ENCODE peak calls at places on chromosomes 1 and 21, in five cellular contexts. O, W, Z, I and R are unnamed samples.

GRCh38 chr1:25590096-25590824 is 26.3 kb upstream of the MAN1C1 start:
- DNase-seq in I (no peak), W (no peak), O (no peak), Z (no peak), R (no peak)

GRCh38 chr1:2311184-2312032 is 79.9 kb downstream of the MORN1 start:
- DNase-seq in O (peak), W (no peak), Z (peak), I (peak), R (peak)

GRCh38 chr1:47703981-47704596 is 266.2 kb downstream of the FOXD2 start:
- DNase-seq in O (peak), I (no peak), W (no peak), Z (peak), R (no peak)

GRCh38 chr1:109761227-109762038 is 2.3 kb downstream of the EPS8L3 start:
- DNase-seq in Z (no peak), W (no peak), O (no peak), I (no peak), R (no peak)

GRCh38 chr1:156154317-156154749 is 948 bp downstream of the SEMA4A start:
- DNase-seq in W (no peak), I (no peak), O (no peak), Z (no peak), R (no peak)

GRCh38 chr1:50368179-50369007 is 54.9 kb downstream of the DMRTA2 start:
- DNase-seq in O (peak), I (peak), W (peak), Z (no peak), R (peak)

GRCh38 chr1:57831624-57832023 is 407.8 kb upstream of the DAB1 start:
- DNase-seq in W (no peak), Z (peak), I (no peak), O (no peak), R (peak)

GRCh38 chr1:203597386-203598040 is 29.1 kb upstream of the ATP2B4 start:
- DNase-seq in W (no peak), O (no peak), I (no peak), Z (no peak), R (no peak)

GRCh38 chr1:61776091-61776490 is 33.8 kb downstream of the PATJ start:
- DNase-seq in W (peak), Z (no peak), I (no peak), O (no peak), R (no peak)

DNA sequence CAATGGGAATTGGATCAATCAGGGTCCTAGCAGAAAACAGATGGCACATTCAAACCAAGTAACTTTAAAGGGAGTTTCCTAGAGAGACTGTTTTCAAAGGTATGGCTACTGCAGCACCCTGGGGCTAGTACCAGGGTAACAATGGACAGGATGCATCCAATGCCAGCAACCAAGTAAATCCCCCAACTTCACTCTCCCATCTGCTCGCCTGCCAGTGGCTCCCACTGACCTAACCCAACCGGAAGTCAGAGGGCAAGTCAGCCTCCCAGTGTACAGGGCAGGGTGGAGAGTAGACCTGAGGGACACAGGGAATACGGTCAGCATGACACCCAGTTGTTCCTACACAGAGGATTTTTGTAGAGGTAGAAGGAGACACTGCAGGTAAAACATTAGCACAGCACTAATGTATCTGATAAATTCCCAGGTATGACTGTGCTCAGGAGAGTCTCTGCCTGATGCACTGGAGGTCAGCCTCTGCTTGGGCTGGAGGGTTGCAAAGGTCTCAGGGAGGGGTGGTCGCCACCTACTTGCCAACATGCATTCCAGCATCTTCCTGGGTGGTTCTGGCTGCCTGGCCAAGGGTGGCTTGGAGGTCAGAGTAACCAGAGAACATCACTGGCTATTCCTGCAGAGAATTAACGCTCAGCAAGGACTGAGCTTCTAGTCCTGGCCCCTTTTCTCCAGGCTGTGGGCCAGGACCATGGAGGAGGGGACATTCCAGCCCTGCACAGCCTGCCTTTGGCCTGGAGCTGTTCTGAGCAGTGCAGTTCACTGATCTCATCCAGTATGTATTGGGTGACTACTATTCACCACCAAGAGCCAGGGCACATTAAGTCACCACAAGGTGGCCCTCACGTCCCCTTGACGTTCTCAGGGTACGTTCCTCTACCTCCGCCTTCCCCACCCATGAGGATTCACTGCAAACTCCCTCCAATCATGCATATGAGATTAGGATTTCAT is 5.1 kb upstream of the GJA4 start:
- DNase-seq in I (peak), W (peak), Z (peak), O (no peak), R (peak)
- TF ChIP-seq CTCF in I (peak), W (peak), Z (peak), O (no peak), R (peak)

DNA sequence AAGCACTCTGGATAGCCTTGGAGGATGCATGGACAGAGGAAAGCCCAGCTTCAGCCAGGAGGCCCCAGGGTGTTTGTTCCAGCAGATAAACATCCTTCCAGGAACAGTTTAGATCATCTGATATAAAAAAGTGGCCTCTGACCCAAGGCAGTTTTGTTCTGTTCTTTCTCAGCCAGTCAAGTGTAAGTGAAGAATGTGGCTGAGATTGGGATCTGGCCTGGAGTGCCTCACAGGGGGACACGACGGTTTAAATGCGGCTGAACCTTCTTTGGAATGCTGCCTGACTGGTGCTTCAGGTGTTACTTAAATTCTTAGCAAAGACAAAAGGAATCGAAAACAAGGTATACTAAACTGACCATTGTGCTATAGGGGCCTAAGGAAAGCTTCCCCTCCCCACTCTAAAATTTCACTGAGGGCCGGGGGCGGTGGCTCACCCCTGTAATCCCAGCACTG is 58.2 kb upstream of the VTCN1 start:
- DNase-seq in W (no peak), Z (no peak), I (no peak), O (no peak), R (no peak)
- H3K4me2 ChIP-seq in W (no peak), Z (no peak), I (no peak), O (no peak), R (no peak)

DNA sequence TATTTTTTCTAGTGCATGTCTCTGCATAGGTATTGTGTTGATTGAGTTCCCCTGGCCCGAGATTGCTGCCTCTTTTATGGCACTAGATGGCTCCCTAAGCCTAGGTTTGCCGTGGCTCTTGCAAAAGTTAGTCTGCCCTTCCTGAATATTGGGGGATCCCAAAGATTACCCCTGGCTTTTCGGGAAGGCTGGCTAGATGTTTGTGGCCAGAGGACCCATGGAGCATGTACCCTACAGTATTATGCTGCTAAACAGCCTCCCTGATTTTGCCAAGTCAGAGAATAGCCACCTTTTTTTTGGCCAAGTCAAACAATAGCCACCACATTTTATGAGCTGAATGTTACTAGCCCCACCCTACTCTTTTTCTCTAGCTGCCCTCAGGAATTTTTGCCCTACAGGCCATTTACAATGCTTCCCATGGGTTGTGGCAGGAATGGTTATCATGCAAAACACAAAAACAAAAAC is 343.2 kb downstream of the OLFM3 start:
- DNase-seq in I (no peak), O (no peak), W (no peak), Z (no peak), R (no peak)
- TF ChIP-seq CTCF in I (no peak), O (no peak), W (peak), Z (peak), R (peak)

GRCh38 chr21:27681841-27682240 is 715.0 kb upstream of the ADAMTS5 start:
- DNase-seq in I (no peak), O (no peak), W (no peak), Z (peak), R (no peak)
- H3K4me2 ChIP-seq in I (no peak), O (no peak), W (no peak), Z (no peak), R (no peak)

GRCh38 chr1:20233394-20233793 is 47.1 kb upstream of the PLA2G2C start:
- DNase-seq in Z (peak), O (no peak), W (no peak), I (peak), R (peak)
- TF ChIP-seq CTCF in Z (peak), O (peak), W (peak), I (peak), R (peak)

DNA sequence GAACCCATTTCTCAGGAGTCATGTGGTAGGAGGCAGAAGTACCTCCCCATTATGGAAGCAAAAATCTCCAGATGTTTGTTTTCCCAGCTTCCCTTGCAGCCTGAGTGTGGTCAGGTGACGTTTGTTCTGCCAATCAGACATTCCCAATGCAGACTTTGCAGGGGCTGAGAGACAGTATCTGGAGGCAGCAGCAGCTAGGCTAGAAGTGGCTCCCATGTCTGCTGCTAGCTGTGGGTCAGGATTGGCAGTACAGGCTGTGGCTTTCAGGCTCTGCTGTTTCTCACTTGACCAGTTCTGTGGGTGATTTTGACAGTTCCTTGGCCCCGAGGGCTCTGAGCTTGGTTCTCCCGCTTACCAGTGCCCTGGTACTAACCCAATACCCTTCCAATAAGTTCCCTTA is 58.6 kb upstream of the NBPF3 start:
- DNase-seq in Z (no peak), O (no peak), W (no peak), I (peak), R (no peak)
- H3K4me2 ChIP-seq in Z (no peak), O (no peak), W (no peak), I (no peak), R (no peak)

GRCh38 chr1:159421821-159422220 is 10.2 kb upstream of the OR10J4 start:
- DNase-seq in O (no peak), Z (no peak), W (no peak), I (no peak), R (no peak)
- TF ChIP-seq CTCF in O (no peak), Z (no peak), W (peak), I (no peak), R (no peak)